ENCODE peak calls at places on chromosomes 1 and 21, in nine cellular contexts. D is right atrium auricular region, O is PC-3, V is neural progenitor cell, W is fibroblast of lung, R is heart left ventricle, H is heart right ventricle, U is stomach, G is psoas muscle. F is an unnamed sample. For H3K4me1, the result is how much of the 10 kb centered on the place peaks cover.

GRCh38 chr21:29005696-29006095 is 13.0 kb upstream of the LTN1 start:
- DNase-seq in D (no peak), O (peak), V (no peak), W (no peak), R (no peak), H (no peak), U (no peak), G (no peak), F (no peak)

GRCh38 chr1:56977910-56978309 is 12.1 kb upstream of the C8B start:
- DNase-seq in D (no peak), O (no peak), V (no peak), W (no peak), R (no peak), H (no peak), U (no peak), G (no peak), F (no peak)

GRCh38 chr1:11960710-11961109 is 19.5 kb upstream of the MFN2 start:
- DNase-seq in D (no peak), O (no peak), V (no peak), W (no peak), R (no peak), H (no peak), U (no peak), G (no peak), F (no peak)

GRCh38 chr1:222048030-222048632 is 306.2 kb upstream of the DUSP10 start:
- DNase-seq in D (no peak), O (peak), V (no peak), W (peak), R (no peak), H (no peak), U (no peak), G (no peak), F (no peak)

GRCh38 chr1:37989381-37989930 is 366 bp downstream of the SF3A3 start:
- DNase-seq in D (no peak), O (peak), V (peak), W (peak), R (no peak), H (peak), U (no peak), G (peak), F (no peak)

GRCh38 chr1:32619701-32620485 is 30.5 kb downstream of the ZBTB8OS start:
- DNase-seq in D (no peak), O (peak), V (no peak), W (peak), R (no peak), H (no peak), U (no peak), G (no peak), F (no peak)

GRCh38 chr1:75123756-75124155 is 10.4 kb upstream of the LHX8 start:
- DNase-seq in D (no peak), O (no peak), V (no peak), W (no peak), R (no peak), H (no peak), U (no peak), G (no peak), F (no peak)

GRCh38 chr1:158095737-158096335 is 84.9 kb upstream of the CD1D start:
- DNase-seq in D (no peak), O (peak), V (peak), W (no peak), R (no peak), H (no peak), U (no peak), G (no peak), F (no peak)

GRCh38 chr1:225877570-225877969 is 4.6 kb downstream of the TMEM63A start:
- DNase-seq in D (peak), O (peak), V (peak), W (peak), R (peak), H (peak), U (peak), G (peak), F (no peak)

GRCh38 chr1:247639381-247639981 is 34.1 kb downstream of the OR2G3 start:
- DNase-seq in D (no peak), O (peak), V (peak), W (peak), R (peak), H (peak), U (peak), G (peak), F (peak)

GRCh38 chr1:11374079-11374747 is 101.2 kb downstream of the UBIAD1 start:
- DNase-seq in D (no peak), O (no peak), V (peak), W (no peak), R (no peak), H (no peak), U (no peak), G (no peak), F (no peak)

GRCh38 chr21:45724994-45725843 is 81.7 kb downstream of the PCBP3 start:
- DNase-seq in D (no peak), O (no peak), V (no peak), W (no peak), R (no peak), H (no peak), U (no peak), G (no peak), F (no peak)

GRCh38 chr1:227948493-227949260 is 945 bp upstream of the WNT9A start:
- DNase-seq in D (peak), O (peak), V (no peak), W (no peak), R (peak), H (no peak), U (peak), G (peak), F (peak)

GRCh38 chr1:8406011-8406410 is 88.1 kb downstream of the SLC45A1 start:
- DNase-seq in D (no peak), O (no peak), V (no peak), W (no peak), R (no peak), H (no peak), U (no peak), G (no peak), F (no peak)
- H3K4me1 ChIP-seq in D (under half), O (under half), V (under half), W (under half), R (under half), H (under half), U (half or more), G (half or more), F (under half)

GRCh38 chr1:42966688-42967609 is 8.3 kb upstream of the SLC2A1 start:
- DNase-seq in D (no peak), O (peak), V (no peak), W (peak), R (no peak), H (no peak), U (peak), G (no peak), F (no peak)
- H3K4me1 ChIP-seq in D (under half), O (half or more), V (under half), W (under half), R (under half), H (under half), U (under half), G (under half), F (under half)

DNA sequence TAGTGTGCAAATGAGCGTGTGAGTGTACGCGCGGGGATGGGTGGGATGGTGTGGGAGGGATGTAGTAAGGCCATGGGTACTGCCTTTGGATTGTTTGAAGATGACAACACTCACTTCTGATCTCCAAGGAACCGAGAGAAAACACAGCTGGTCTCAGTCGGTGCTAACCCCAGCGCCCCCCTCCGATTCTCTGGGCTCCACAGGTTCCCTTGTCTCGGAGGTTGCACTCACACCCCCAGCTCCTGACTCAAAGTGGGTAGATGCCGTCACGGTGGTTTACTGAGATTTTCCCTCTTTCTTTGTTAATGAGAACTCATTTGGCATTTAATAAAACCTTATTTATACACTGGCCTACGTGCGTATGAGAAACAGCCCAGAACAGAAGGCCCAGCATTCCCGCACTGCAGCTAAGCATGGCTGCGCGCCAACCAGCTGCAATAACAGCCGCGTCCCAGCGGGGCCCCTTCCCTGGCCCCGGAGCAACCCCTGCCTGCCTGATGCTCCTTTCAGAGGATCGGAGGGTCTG is 25.8 kb downstream of the ABCA4 start:
- DNase-seq in D (peak), O (no peak), V (no peak), W (peak), R (peak), H (peak), U (peak), G (peak), F (peak)
- H3K4me1 ChIP-seq in D (under half), O (under half), V (under half), W (under half), R (half or more), H (half or more), U (half or more), G (under half), F (under half)

DNA sequence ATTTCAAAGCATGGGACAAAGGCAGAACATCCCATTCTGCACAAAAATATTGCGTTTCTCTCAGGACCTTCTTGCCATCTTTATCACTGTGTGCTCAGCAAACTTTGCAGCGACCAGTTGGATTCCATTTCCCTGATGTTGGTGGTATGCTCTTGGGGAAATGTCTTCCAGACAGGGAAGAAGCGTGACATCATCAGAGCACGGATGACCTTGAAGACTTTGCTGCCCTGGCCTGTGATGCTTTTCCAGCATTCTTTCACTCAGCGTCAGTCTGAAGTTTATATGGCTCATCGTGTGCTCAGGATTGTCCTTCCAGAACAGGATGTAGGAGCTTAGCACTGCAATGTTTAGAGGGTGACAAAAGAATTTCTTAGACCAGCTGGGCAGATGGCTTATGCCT is 131.4 kb upstream of the F3 start:
- DNase-seq in D (no peak), O (no peak), V (no peak), W (peak), R (no peak), H (no peak), U (no peak), G (no peak), F (no peak)
- H3K4me1 ChIP-seq in D (under half), O (under half), V (under half), W (under half), R (under half), H (under half), U (under half), G (under half), F (under half)

DNA sequence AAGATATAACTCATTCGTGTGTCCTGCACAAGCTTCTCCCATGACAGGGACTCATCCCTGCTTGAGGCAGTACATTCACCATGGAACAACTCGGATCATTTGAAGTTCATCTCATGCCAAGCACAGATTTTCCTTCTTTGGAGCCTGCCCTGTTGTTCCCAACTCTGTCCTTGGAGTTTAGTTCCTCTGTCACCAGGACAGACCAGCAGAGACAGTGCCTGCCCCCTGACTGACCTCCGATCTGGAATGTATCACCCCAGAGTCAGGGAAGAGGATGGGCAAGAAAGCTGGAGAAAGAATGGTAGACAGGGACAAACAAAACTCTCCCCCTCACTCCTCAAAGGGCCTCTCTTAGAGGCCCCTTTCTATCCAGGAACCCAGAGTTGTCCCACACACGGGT is 5.0 kb downstream of the SHISAL2A start:
- DNase-seq in D (no peak), O (no peak), V (no peak), W (no peak), R (no peak), H (no peak), U (no peak), G (no peak), F (peak)
- H3K4me1 ChIP-seq in D (under half), O (under half), V (under half), W (under half), R (under half), H (under half), U (under half), G (under half), F (under half)

GRCh38 chr1:51423098-51423821 is 92.9 kb upstream of the TTC39A start:
- DNase-seq in D (no peak), O (no peak), V (peak), W (peak), R (peak), H (no peak), U (no peak), G (no peak), F (no peak)

GRCh38 chr1:51422367-51423097 is 92.2 kb upstream of the TTC39A start:
- DNase-seq in D (no peak), O (no peak), V (no peak), W (no peak), R (no peak), H (no peak), U (no peak), G (no peak), F (no peak)

GRCh38 chr1:51418384-51418959 is 88.1 kb upstream of the TTC39A start:
- DNase-seq in D (no peak), O (no peak), V (no peak), W (no peak), R (no peak), H (no peak), U (no peak), G (no peak), F (no peak)

GRCh38 chr1:51421961-51422360 is 91.6 kb upstream of the TTC39A start:
- DNase-seq in D (no peak), O (peak), V (peak), W (peak), R (no peak), H (no peak), U (no peak), G (no peak), F (no peak)

DNA sequence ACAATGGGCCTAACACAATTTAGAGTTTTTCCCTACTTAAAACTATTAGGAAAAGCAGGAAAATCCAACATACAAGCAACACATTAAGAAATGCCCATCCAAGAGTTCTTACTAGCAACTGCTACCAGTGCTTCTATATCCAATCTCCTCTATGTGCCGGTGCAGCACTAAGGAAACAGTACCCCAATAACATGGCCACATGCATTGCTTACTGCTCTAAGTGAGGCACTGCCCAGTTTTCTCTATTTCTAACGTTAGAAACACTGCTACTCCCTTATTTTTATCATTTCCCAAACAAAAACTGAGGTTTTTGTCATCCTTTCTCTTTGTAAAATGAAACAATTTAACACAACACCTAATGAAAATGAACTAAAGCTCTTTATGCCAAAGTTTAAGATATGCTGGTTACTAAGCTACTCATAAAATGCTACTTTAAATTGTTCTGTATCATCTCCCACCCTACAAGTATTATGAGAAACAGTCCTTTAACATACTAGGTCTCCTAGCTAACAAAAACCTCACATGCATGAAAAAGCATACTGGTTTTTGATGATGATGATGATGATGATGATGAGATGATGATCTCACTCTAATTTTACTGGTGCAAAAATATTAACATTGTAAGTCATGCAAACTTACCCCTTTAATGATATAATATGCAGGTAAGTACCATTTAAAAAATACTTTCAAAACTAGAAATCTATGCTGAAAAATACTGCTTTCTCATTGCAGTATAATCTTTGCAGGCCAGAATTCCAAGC is 90.7 kb upstream of the TTC39A start:
- DNase-seq in D (no peak), O (no peak), V (no peak), W (no peak), R (no peak), H (no peak), U (no peak), G (no peak), F (no peak)
- H3K4me1 ChIP-seq in D (under half), O (under half), V (under half), W (under half), R (half or more), H (under half), U (under half), G (under half), F (under half)

F was measured in suprapubic skin.